ENCODE peak calls at places on chromosomes 1 and 21, in nine cellular contexts. O is OCI-LY7, L is GM12865, F is IMR-90, Q is sigmoid colon, K is AG04449, N is astrocyte, V is D721Med, W is GM10248. J is an unnamed sample.

GRCh38 chr1:182676321-182676720 is 8.1 kb downstream of the RGS8 start:
- DNase-seq in O (no peak), L (no peak), F (no peak), Q (no peak), K (no peak), N (no peak), V (no peak), W (no peak), J (no peak)

GRCh38 chr1:91440845-91441244 is 36.2 kb upstream of the HFM1 start:
- DNase-seq in O (peak; percentile 9), L (peak; percentile 15), F (no peak), Q (no peak), K (no peak), N (no peak), V (no peak), W (peak; percentile 16), J (peak; percentile 6)

GRCh38 chr21:45543710-45544448 is 1.6 kb upstream of the SLC19A1 start:
- DNase-seq in O (no peak), L (no peak), F (no peak), Q (peak; percentile 66), K (no peak), N (no peak), V (no peak), W (peak; percentile 28), J (no peak)

GRCh38 chr1:94686882-94687281 is 133.3 kb upstream of the SLC44A3 start:
- DNase-seq in O (no peak), L (no peak), F (no peak), Q (no peak), K (no peak), N (no peak), V (no peak), W (no peak), J (no peak)

GRCh38 chr1:246971969-246972368 is 35.9 kb downstream of the ZNF695 start:
- DNase-seq in O (no peak), L (no peak), F (no peak), Q (no peak), K (no peak), N (no peak), V (no peak), W (no peak), J (no peak)

GRCh38 chr1:53640696-53641065 is 98.3 kb downstream of the GLIS1 start:
- DNase-seq in O (no peak), L (no peak), F (no peak), Q (no peak), K (no peak), N (no peak), V (no peak), W (no peak), J (no peak)

GRCh38 chr1:11842154-11843041 is 5.2 kb downstream of the NPPA start:
- DNase-seq in O (peak; percentile 66), L (peak; percentile 29), F (peak; percentile 34), Q (no peak), K (no peak), N (no peak), V (no peak), W (peak; percentile 45), J (no peak)

GRCh38 chr1:172870901-172871606 is 179.7 kb downstream of the TNFSF18 start:
- DNase-seq in O (no peak), L (peak; percentile 22), F (peak; percentile 74), Q (no peak), K (no peak), N (no peak), V (no peak), W (no peak), J (peak; percentile 50)

GRCh38 chr1:1059494-1060280 is 14.4 kb downstream of the RNF223 start:
- DNase-seq in O (peak; percentile 92), L (peak; percentile 90), F (peak; percentile 53), Q (peak; percentile 91), K (no peak), N (peak; percentile 31), V (peak; percentile 78), W (peak; percentile 98), J (peak; percentile 51)

GRCh38 chr1:162040657-162041056 is 17.0 kb upstream of the OLFML2B start:
- DNase-seq in O (peak; percentile 14), L (peak; percentile 23), F (peak; percentile 50), Q (no peak), K (no peak), N (no peak), V (no peak), W (no peak), J (peak; percentile 35)

GRCh38 chr21:31265293-31265692 is 78.8 kb downstream of the TIAM1 start:
- DNase-seq in O (no peak), L (no peak), F (no peak), Q (no peak), K (no peak), N (no peak), V (no peak), W (no peak), J (no peak)

GRCh38 chr21:31266241-31266640 is 77.8 kb downstream of the TIAM1 start:
- DNase-seq in O (no peak), L (no peak), F (no peak), Q (no peak), K (no peak), N (no peak), V (no peak), W (no peak), J (no peak)

GRCh38 chr21:31262728-31263127 is 81.3 kb downstream of the TIAM1 start:
- DNase-seq in O (no peak), L (no peak), F (no peak), Q (no peak), K (no peak), N (no peak), V (no peak), W (no peak), J (no peak)

GRCh38 chr21:31261759-31262158 is 82.3 kb downstream of the TIAM1 start:
- DNase-seq in O (no peak), L (no peak), F (no peak), Q (no peak), K (no peak), N (no peak), V (no peak), W (no peak), J (no peak)

GRCh38 chr21:31264574-31264973 is 79.5 kb downstream of the TIAM1 start:
- DNase-seq in O (no peak), L (no peak), F (no peak), Q (no peak), K (no peak), N (no peak), V (no peak), W (no peak), J (no peak)
- TF ChIP-seq CTCF in O (no peak), L (no peak), F (no peak), Q (no peak), K (no peak), N (no peak), V (no peak), W (no peak), J (no peak)

GRCh38 chr21:42679982-42680330 is 26.5 kb downstream of the PDE9A start:
- DNase-seq in O (no peak), L (no peak), F (no peak), Q (no peak), K (no peak), N (no peak), V (no peak), W (no peak), J (no peak)

GRCh38 chr21:42680429-42680828 is 27.0 kb downstream of the PDE9A start:
- DNase-seq in O (no peak), L (no peak), F (no peak), Q (no peak), K (no peak), N (no peak), V (no peak), W (no peak), J (no peak)

GRCh38 chr21:42678118-42678430 is 24.7 kb downstream of the PDE9A start:
- DNase-seq in O (no peak), L (no peak), F (no peak), Q (no peak), K (no peak), N (no peak), V (no peak), W (no peak), J (no peak)

GRCh38 chr21:42678618-42679295 is 25.3 kb downstream of the PDE9A start:
- DNase-seq in O (peak; percentile 30), L (no peak), F (no peak), Q (no peak), K (no peak), N (no peak), V (no peak), W (no peak), J (no peak)

GRCh38 chr21:42679319-42679981 is 26.0 kb downstream of the PDE9A start:
- DNase-seq in O (no peak), L (no peak), F (no peak), Q (no peak), K (no peak), N (no peak), V (no peak), W (no peak), J (no peak)
- TF ChIP-seq CTCF in O (peak; percentile 56), L (no peak), F (no peak), Q (no peak), K (no peak), N (no peak), V (no peak), W (no peak), J (no peak)

GRCh38 chr1:13828454-13829151 is 128.6 kb downstream of the PRDM2 start:
- DNase-seq in O (peak; percentile 69), L (peak; percentile 83), F (no peak), Q (no peak), K (no peak), N (no peak), V (no peak), W (peak; percentile 77), J (no peak)
- TF ChIP-seq CTCF in O (peak; percentile 79), L (peak; percentile 88), F (peak; percentile 11), Q (peak; percentile 46), K (peak; percentile 35), N (peak; percentile 9), V (peak; percentile 38), W (peak; percentile 56), J (peak; percentile 60)

GRCh38 chr1:2944705-2945104 is 76.6 kb upstream of the ACTRT2 start:
- DNase-seq in O (no peak), L (no peak), F (no peak), Q (peak; percentile 7), K (no peak), N (no peak), V (no peak), W (no peak), J (no peak)

GRCh38 chr1:2948001-2948750 is 73.1 kb upstream of the ACTRT2 start:
- DNase-seq in O (no peak), L (no peak), F (no peak), Q (peak; percentile 52), K (no peak), N (no peak), V (no peak), W (no peak), J (no peak)

GRCh38 chr1:2945821-2946231 is 75.4 kb upstream of the ACTRT2 start:
- DNase-seq in O (no peak), L (no peak), F (no peak), Q (peak; percentile 53), K (no peak), N (no peak), V (no peak), W (no peak), J (no peak)

GRCh38 chr1:2946999-2947650 is 74.1 kb upstream of the ACTRT2 start:
- DNase-seq in O (no peak), L (no peak), F (no peak), Q (no peak), K (no peak), N (no peak), V (no peak), W (no peak), J (no peak)

DNA sequence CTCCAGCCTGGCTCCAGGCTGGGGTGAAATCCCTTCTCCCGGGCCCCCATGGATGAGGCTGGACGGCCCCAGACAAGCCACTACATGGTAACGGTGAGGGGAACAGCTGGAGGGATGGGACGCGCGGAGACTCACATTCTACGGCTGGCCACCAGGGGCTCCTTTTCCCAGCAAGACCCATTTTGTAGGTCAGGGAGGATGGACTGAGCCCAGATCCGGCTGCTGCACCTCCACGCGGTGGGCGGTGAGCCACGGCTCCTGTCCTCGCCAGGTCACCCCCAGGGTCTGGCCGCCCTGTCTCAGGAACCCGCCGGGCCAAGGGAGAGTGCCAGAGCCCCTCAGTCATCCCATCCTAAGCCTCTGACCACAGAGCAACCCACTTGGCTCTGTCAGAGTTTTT is 75.0 kb upstream of the ACTRT2 start:
- DNase-seq in O (no peak), L (no peak), F (no peak), Q (peak; percentile 34), K (no peak), N (no peak), V (no peak), W (no peak), J (no peak)
- TF ChIP-seq CTCF in O (no peak), L (no peak), F (no peak), Q (no peak), K (no peak), N (no peak), V (no peak), W (no peak), J (no peak)